ENCODE peak calls at places on chromosomes 3 and 15, in seven cellular contexts. F, S, I, Q, V, Z and W are unnamed samples.

GRCh38 chr3:123202451-123202850 is 708 bp downstream of the SEC22A start:
- DNase-seq in S (no peak), V (no peak), Q (peak), F (no peak), I (no peak), Z (no peak), W (no peak)

GRCh38 chr15:70892912-70893560 is 410 bp downstream of the LRRC49 start:
- DNase-seq in Q (peak), I (no peak), V (peak), S (peak), F (no peak), Z (no peak), W (no peak)

GRCh38 chr15:79831635-79832034 is 65.2 kb downstream of the MTHFS start:
- DNase-seq in S (no peak), V (no peak), Q (no peak), Z (no peak), F (no peak), I (no peak), W (no peak)

GRCh38 chr15:78195735-78196201 is 38.6 kb downstream of the ACSBG1 start:
- DNase-seq in I (no peak), V (no peak), Z (no peak), S (no peak), Q (no peak), F (no peak), W (no peak)

GRCh38 chr15:78909791-78910228 is 35.0 kb downstream of the CTSH start:
- DNase-seq in V (peak), S (no peak), F (no peak), I (no peak), Z (no peak), Q (no peak), W (no peak)

GRCh38 chr3:15360786-15361493 is 28.6 kb upstream of the SH3BP5 start:
- DNase-seq in S (peak), Q (no peak), V (no peak), Z (no peak), I (no peak), F (no peak), W (no peak)

GRCh38 chr3:49417516-49418120 is 4.7 kb downstream of the AMT start:
- DNase-seq in S (no peak), Q (no peak), F (no peak), Z (no peak), I (no peak), V (no peak), W (no peak)

GRCh38 chr3:31223278-31223677 is 309.4 kb upstream of the STT3B start:
- DNase-seq in F (no peak), Q (no peak), I (no peak), Z (no peak), S (no peak), V (no peak), W (no peak)

GRCh38 chr3:106518516-106518915 is 649.7 kb upstream of the CBLB start:
- DNase-seq in V (no peak), I (no peak), F (no peak), S (peak), Z (no peak), Q (no peak), W (no peak)

GRCh38 chr3:20343790-20344189 is 157.8 kb upstream of the SGO1 start:
- DNase-seq in V (no peak), Z (no peak), Q (no peak), F (no peak), S (no peak), I (no peak), W (no peak)

GRCh38 chr15:39947401-39948197 is 13.7 kb downstream of the EIF2AK4 start:
- DNase-seq in F (no peak), Z (no peak), I (no peak), Q (no peak), V (no peak), S (no peak), W (no peak)

GRCh38 chr3:101744811-101745210 is 20.4 kb downstream of the CEP97 start:
- DNase-seq in Q (no peak), S (no peak), I (no peak), F (no peak), V (no peak), Z (no peak), W (no peak)

GRCh38 chr3:184868477-184868876 is 56.5 kb downstream of the VPS8 start:
- DNase-seq in F (no peak), I (no peak), S (no peak), Z (no peak), Q (no peak), V (no peak), W (no peak)

GRCh38 chr3:122797291-122797690 is 2.4 kb downstream of the SLC49A4 start:
- DNase-seq in Z (no peak), I (no peak), S (no peak), Q (no peak), V (no peak), F (no peak), W (no peak)

GRCh38 chr15:70215951-70216350 is 118.2 kb upstream of the TLE3 start:
- DNase-seq in Q (no peak), I (no peak), S (no peak), V (no peak), F (no peak), Z (no peak), W (no peak)

GRCh38 chr3:180747805-180748361 is 68.6 kb upstream of the CCDC39 start:
- DNase-seq in S (no peak), Z (no peak), I (no peak), Q (no peak), V (no peak), F (no peak), W (no peak)

DNA sequence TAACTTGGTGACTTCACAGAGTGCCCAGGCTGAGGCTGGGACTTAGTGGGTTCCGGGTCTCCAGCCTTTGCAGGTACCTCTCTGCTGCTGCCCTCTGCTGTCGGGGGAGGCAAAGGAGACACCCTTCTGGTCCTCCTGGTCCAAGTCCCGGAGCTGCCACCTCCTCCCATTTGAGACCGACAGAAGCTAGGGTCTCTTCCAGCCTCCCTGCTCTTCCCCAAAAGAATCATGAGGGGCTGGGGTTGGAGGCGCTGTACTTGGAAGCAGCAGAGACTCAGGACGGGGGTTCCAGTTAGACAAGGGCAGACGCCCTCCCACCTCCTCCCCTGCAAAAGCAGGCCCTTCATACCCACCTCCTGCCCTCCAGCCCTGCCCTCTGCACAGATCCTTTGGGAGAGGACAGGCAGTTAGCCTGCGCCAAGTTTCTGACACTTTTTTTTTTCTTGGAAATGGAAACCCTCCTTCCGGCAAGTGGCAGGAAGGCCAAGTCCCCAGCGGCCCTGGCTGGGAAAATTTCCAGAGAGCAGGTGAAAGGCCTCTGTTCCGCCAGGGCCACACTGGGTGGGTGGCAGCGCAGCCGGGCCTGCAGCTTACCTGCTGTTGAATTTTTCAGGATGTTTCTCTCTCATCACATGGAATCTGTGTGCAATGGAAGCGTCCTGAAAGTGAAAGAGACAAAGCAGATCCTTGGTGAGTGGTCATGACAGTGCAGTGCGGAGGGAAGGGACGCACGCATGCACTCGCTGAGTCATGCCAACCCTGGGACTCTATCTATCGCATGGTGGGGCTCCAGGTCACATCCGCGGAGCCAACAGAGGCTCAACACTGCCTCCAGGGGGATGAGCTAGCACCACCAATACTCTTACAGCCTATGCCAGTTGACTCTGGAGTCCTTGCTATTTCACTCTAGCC is 119.9 kb downstream of the DGKG start:
- DNase-seq in V (no peak), I (peak), Z (peak), Q (peak), F (peak), S (peak), W (no peak)
- TF ChIP-seq CTCF in V (no peak), I (peak), Z (peak), Q (no peak), F (peak), S (peak), W (peak)

GRCh38 chr15:61828008-61828407 is 232.2 kb downstream of the VPS13C start:
- DNase-seq in Z (no peak), F (no peak), Q (no peak), I (no peak), S (no peak), V (no peak), W (no peak)
- TF ChIP-seq CTCF in Z (no peak), F (no peak), Q (no peak), I (no peak), S (no peak), V (no peak), W (no peak)

GRCh38 chr3:2883292-2883691 is 226.9 kb downstream of the IL5RA start:
- DNase-seq in V (no peak), F (no peak), S (no peak), Q (no peak), I (no peak), Z (no peak), W (no peak)
- TF ChIP-seq CTCF in V (no peak), F (no peak), S (no peak), Q (no peak), I (no peak), Z (no peak), W (no peak)

GRCh38 chr3:58560771-58561311 is 16.4 kb downstream of the FAM107A start:
- DNase-seq in Q (no peak), I (no peak), F (no peak), S (peak), V (no peak), Z (no peak), W (no peak)
- TF ChIP-seq CTCF in Q (no peak), I (no peak), F (peak), S (peak), V (no peak), Z (no peak), W (peak)

DNA sequence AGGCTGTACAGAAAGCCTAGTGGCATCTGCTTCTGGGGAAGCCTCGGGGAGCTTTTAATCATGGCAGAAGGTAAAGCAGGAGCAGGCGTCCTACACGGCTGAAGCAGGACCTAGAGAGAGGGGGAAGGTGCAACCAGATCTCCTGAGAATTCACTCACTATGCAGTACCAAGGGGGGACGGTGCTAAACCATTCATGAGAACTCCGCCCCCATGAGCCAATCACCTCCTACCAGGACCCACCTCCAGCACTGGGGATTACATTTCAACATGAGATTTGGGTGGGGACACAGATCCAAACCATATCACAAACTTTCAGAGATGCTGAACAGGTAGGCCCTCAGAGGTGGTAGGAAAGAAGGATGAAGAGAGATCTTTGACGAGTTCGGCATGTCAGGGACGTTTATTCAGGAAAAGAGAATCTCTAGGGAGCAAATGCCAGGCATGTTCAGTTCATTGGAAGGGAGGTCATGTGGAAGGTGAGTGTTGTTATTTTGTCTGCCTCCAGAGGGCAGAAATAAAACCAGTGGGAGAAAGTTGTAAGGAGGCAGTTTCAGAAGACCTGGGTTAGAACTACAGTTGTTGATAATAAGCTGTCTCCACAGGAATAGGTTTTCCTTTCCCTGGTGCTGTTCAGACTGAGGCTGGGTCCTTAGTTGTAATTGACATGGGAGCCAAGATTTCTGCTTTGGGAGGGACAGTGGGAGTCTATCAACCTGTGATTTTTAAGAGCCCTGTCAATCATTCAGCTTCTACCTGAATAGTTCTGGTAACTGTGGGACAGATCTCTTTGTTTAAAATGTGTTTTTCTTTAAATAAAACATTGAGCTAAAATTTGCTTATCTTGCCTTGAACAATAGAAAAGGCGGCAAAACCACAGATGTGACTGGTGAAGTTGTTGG is 4.3 kb upstream of the FNDC3B start:
- DNase-seq in I (no peak), Z (no peak), F (peak), V (no peak), S (no peak), Q (no peak), W (no peak)
- TF ChIP-seq CTCF in I (peak), Z (peak), F (peak), V (no peak), S (peak), Q (peak), W (peak)

GRCh38 chr15:52254331-52254730 is 41.3 kb downstream of the MYO5C start:
- DNase-seq in Z (no peak), I (no peak), S (no peak), Q (no peak), V (no peak), F (no peak), W (no peak)
- TF ChIP-seq CTCF in Z (no peak), I (no peak), S (no peak), Q (no peak), V (no peak), F (no peak), W (peak)

GRCh38 chr3:149501524-149501923 is 27.0 kb downstream of the TM4SF4 start:
- DNase-seq in F (no peak), Q (no peak), I (no peak), V (no peak), S (peak), Z (no peak), W (no peak)
- TF ChIP-seq CTCF in F (no peak), Q (no peak), I (no peak), V (no peak), S (no peak), Z (no peak), W (no peak)